ENCODE peak calls at places on chromosomes 3 and 15, in four cellular contexts. U is HepG2, T is GM12878, B is K562. Q is an unnamed sample.

GRCh38 chr15:57079907-57080750 is 161.7 kb downstream of the TCF12 start:
- DNase-seq in U (no peak), B (no peak), T (no peak), Q (no peak)

GRCh38 chr3:196837819-196838420 is 29.8 kb upstream of the SENP5 start:
- DNase-seq in U (peak; percentile 72), T (peak; percentile 20), B (peak; percentile 79), Q (peak; percentile 56)

GRCh38 chr3:112459750-112460149 is 39.5 kb downstream of the BTLA start:
- DNase-seq in B (no peak), U (no peak), T (peak; percentile 81), Q (no peak)

GRCh38 chr15:100710213-100710612 is 107.8 kb downstream of the ASB7 start:
- DNase-seq in B (no peak), T (no peak), U (no peak), Q (no peak)

GRCh38 chr15:58469432-58470353 is 37.9 kb downstream of the LIPC start:
- DNase-seq in T (no peak), B (no peak), U (peak; percentile 90), Q (no peak)

GRCh38 chr15:69573815-69574472 is 121.3 kb downstream of the RPLP1 start:
- DNase-seq in B (no peak), T (no peak), U (no peak), Q (no peak)

GRCh38 chr3:124172846-124173245 is 180.9 kb upstream of the ROPN1 start:
- DNase-seq in B (no peak), U (no peak), T (no peak), Q (no peak)

GRCh38 chr3:39361252-39361927 is 21.8 kb upstream of the SLC25A38 start:
- DNase-seq in U (no peak), T (no peak), B (no peak), Q (no peak)

GRCh38 chr3:59150039-59150438 is 100.2 kb upstream of the CFAP20DC start:
- DNase-seq in U (no peak), B (no peak), T (no peak), Q (no peak)

DNA sequence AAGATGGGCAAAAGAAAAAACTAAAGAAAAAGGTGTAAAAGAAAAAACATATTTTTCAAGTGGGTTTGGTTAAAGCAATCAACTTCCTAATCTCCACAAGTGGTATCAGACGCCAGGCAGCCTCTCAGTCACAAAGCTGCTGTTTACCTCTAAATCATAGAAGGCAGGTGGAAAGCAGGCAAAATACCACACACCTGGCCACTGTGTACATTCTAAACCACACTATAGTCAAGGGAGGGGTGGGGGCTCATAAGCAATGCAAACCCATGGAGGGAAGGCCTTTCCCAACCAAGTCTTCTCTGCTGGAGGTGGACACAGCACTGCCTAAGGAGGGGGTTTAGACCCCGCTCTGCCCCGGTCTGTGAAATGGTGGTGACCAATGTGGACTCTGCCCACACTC is 50.4 kb downstream of the MCF2L2 start:
- DNase-seq in B (no peak), U (no peak), T (no peak), Q (no peak)
- TF ChIP-seq TARDBP in B (no peak), U (no peak), T (no peak), Q (no peak)

GRCh38 chr3:27043328-27043956 is 325.7 kb downstream of the NEK10 start:
- DNase-seq in B (no peak), U (no peak), T (no peak), Q (no peak)
- TF ChIP-seq TARDBP in B (no peak), U (no peak), T (no peak), Q (no peak)

DNA sequence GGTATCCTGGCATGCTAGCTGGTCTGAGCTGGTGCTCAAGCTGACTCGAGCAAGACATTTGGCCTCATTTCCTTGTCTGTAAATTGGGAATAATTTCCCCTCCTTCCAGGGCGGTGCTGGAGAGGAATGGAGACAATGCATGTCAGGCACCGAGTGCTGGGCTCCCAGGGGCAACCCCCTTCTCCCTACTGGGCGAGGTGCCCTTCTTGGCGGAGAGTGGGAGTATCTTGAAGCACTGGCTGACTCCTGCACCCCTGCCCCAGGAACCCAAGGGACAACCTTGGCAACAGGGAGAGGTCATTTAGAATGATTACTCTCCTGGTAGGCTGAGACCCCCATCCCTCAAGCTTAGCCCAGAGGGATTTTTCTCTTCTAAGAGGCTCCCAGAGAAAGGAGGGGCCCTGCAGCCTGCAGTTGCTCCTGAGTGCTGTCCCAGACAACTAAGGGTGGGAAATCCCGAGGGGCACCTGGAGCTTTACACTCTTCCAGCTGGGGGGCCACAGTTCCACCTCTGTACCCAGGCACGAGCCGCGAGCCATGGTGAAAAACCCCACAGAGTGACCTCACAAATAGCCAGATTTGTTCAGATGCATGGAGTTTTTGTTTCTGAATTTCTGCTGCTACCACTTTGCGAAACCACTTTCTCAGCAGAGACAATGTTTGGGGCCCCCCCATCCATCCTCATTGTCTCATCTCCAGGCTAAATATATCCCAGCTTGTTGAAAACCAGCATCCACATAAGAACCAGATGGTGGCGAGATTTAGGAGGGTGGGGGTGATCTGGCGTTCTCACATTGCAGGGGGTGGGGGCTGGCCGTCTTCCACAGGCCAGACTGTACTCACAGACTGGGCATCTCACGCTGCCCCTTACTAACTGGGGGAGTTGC is 44.8 kb downstream of the ABTB1 start:
- DNase-seq in B (no peak), T (no peak), U (no peak), Q (no peak)
- TF ChIP-seq TARDBP in B (no peak), T (no peak), U (no peak), Q (no peak)

GRCh38 chr3:34284959-34285358 is 486.5 kb downstream of the PDCD6IP start:
- DNase-seq in U (no peak), B (peak; percentile 21), T (no peak), Q (no peak)
- TF ChIP-seq TARDBP in U (no peak), B (no peak), T (no peak), Q (no peak)

GRCh38 chr3:158847466-158847849 is 45.6 kb downstream of the MFSD1 start:
- DNase-seq in T (no peak), U (no peak), B (no peak), Q (no peak)
- TF ChIP-seq TARDBP in T (no peak), U (no peak), B (no peak), Q (no peak)

DNA sequence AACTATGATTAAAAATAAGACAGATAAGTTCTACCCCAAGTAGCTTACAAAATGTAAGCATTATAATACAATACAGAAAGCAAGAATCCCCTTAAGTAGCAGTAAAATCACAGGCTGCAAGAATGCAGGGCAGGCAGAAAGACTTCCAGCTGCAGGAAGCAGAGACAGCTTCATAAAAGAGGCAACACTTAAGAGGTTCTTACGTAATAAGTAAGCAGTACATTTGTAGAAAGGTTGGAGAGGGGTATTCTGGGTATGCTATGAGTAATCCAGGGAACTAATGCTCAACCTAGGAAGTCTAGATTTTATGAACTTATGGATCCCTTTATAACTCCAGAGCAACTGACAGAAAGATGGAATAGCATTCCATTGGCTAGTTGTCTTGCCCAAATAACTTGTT is 151.6 kb downstream of the IL5RA start:
- DNase-seq in T (no peak), B (no peak), U (no peak), Q (no peak)
- TF ChIP-seq TARDBP in T (no peak), B (no peak), U (no peak), Q (no peak)

GRCh38 chr15:63157891-63158431 is 684 bp upstream of the RPS27L start:
- DNase-seq in B (peak; percentile 69), U (peak; percentile 70), T (no peak), Q (peak; percentile 23)
- TF ChIP-seq TARDBP in B (no peak), U (no peak), T (no peak), Q (no peak)

DNA sequence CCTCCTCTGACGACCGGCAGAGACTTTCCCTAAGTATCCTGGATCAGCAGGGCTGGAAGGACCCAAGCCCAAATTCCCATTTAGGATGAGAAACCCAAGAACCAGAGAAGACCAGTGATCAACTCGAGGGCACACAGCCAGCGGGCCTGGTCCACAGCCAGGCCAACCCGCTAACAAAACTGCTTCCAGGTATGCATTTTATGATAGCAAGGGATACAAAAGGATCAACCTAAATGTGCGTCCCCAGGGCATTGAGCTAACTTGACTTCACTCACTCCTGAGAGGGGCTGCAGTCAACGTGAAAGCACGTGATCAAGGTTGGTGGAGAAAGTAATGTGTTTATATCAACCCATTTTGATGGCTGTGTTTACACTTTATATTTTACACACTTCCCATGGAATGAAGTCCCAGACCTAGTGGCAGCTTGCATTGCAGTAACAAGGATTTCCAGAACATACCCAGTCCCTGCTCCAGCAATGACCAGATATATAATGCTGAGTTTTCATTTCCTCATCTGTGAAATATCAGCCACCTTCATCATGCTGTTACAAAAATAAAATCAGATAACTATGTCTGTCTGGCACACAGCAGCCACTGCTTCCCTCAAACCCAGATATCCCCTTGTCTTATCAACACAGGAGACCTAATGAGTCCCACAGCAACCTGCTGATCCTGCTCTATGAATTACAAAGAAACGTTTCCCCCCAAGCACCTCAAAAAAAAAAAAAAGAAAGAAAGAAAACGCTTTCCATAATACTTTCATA is 2.1 kb downstream of the KLHL6 start:
- DNase-seq in T (no peak), B (no peak), U (no peak), Q (no peak)
- TF ChIP-seq TARDBP in T (no peak), B (no peak), U (no peak), Q (no peak)

GRCh38 chr3:193874512-193874911 is 261.4 kb upstream of the HES1 start:
- DNase-seq in B (no peak), T (no peak), U (no peak), Q (no peak)
- TF ChIP-seq TARDBP in B (no peak), T (no peak), U (no peak), Q (no peak)

GRCh38 chr15:51550841-51551240 is 71.7 kb downstream of the DMXL2 start:
- DNase-seq in U (no peak), B (no peak), T (no peak), Q (no peak)
- TF ChIP-seq TARDBP in U (no peak), B (no peak), T (no peak), Q (no peak)